ENCODE peak calls at places on chromosomes 2 and 18, in seven cellular contexts. E, T, O, A, B, Z and N are unnamed samples.
A peak's percentile ranks its signal among the peaks of the same experiment; 100 is the strongest.

GRCh38 chr18:61400714-61401113 is 67.5 kb downstream of the CDH20 start:
- DNase-seq in E (no peak), T (no peak), O (peak; percentile 86), A (no peak), B (no peak), Z (peak; percentile 34), N (no peak)

GRCh38 chr2:106107509-106108131 is 86.5 kb downstream of the UXS1 start:
- DNase-seq in E (peak; percentile 65), T (no peak), O (peak; percentile 42), A (no peak), B (no peak), Z (peak; percentile 85), N (peak; percentile 54)

GRCh38 chr18:29164993-29165599 is 988.2 kb upstream of the CDH2 start:
- DNase-seq in E (no peak), T (no peak), O (peak; percentile 92), A (no peak), B (no peak), Z (peak; percentile 94), N (peak; percentile 93)

GRCh38 chr2:224947566-224947965 is 94.7 kb downstream of the DOCK10 start:
- DNase-seq in E (no peak), T (no peak), O (no peak), A (no peak), B (no peak), Z (no peak), N (no peak)

GRCh38 chr18:55780591-55781071 is 192.6 kb upstream of the TCF4 start:
- DNase-seq in E (no peak), T (no peak), O (peak; percentile 38), A (no peak), B (no peak), Z (no peak), N (no peak)

GRCh38 chr2:238925816-238926215 is 77.9 kb downstream of the TWIST2 start:
- DNase-seq in E (no peak), T (no peak), O (no peak), A (no peak), B (no peak), Z (no peak), N (no peak)

GRCh38 chr2:235669983-235670962 is 176.4 kb downstream of the AGAP1 start:
- DNase-seq in E (no peak), T (no peak), O (peak; percentile 78), A (peak; percentile 56), B (no peak), Z (peak; percentile 48), N (peak; percentile 6)

GRCh38 chr18:35923939-35924338 is 48.5 kb upstream of the RMP24 start:
- DNase-seq in E (no peak), T (no peak), O (no peak), A (no peak), B (no peak), Z (no peak), N (no peak)

GRCh38 chr2:109382236-109382930 is 231.4 kb downstream of the SEPTIN10 start:
- DNase-seq in E (no peak), T (no peak), O (no peak), A (no peak), B (no peak), Z (no peak), N (no peak)

GRCh38 chr2:223306371-223306770 is 254.4 kb downstream of the KCNE4 start:
- DNase-seq in E (no peak), T (no peak), O (peak; percentile 34), A (no peak), B (no peak), Z (peak; percentile 50), N (peak; percentile 24)

GRCh38 chr2:157262248-157262647 is 4.7 kb downstream of the GALNT5 start:
- DNase-seq in E (no peak), T (no peak), O (no peak), A (no peak), B (no peak), Z (peak; percentile 47), N (no peak)

GRCh38 chr2:235577404-235578330 is 83.8 kb downstream of the AGAP1 start:
- DNase-seq in E (no peak), T (no peak), O (no peak), A (peak; percentile 81), B (no peak), Z (no peak), N (no peak)

GRCh38 chr2:132253496-132254305 is 91.9 kb upstream of the ANKRD30BL start:
- DNase-seq in E (no peak), T (no peak), O (no peak), A (no peak), B (no peak), Z (no peak), N (no peak)

GRCh38 chr2:20444113-20444992 is 2.5 kb upstream of the RHOB start:
- DNase-seq in E (no peak), T (no peak), O (peak; percentile 89), A (no peak), B (no peak), Z (peak; percentile 54), N (peak; percentile 34)

GRCh38 chr18:48132993-48133674 is 202.7 kb upstream of the SMAD2 start:
- DNase-seq in E (no peak), T (no peak), O (peak; percentile 49), A (no peak), B (no peak), Z (no peak), N (no peak)

GRCh38 chr18:74836296-74837139 is 238.8 kb downstream of the ZNF407 start:
- DNase-seq in E (no peak), T (no peak), O (peak; percentile 40), A (no peak), B (no peak), Z (peak; percentile 79), N (peak; percentile 32)

GRCh38 chr2:810397-810796 is 133.2 kb upstream of the TMEM18 start:
- DNase-seq in E (no peak), T (no peak), O (no peak), A (no peak), B (no peak), Z (no peak), N (no peak)

GRCh38 chr2:49035477-49035876 is 118.8 kb downstream of the FSHR start:
- DNase-seq in E (no peak), T (no peak), O (no peak), A (no peak), B (no peak), Z (peak; percentile 32), N (no peak)

GRCh38 chr2:165898381-165898780 is 55.2 kb downstream of the TTC21B start:
- DNase-seq in E (no peak), T (no peak), O (no peak), A (no peak), B (no peak), Z (no peak), N (no peak)

GRCh38 chr2:42914860-42915259 is 122.5 kb upstream of the HAAO start:
- DNase-seq in E (no peak), T (no peak), O (no peak), A (no peak), B (no peak), Z (no peak), N (no peak)